ENCODE peak calls at places on chromosomes 12 and 14, in ten cellular contexts. I is lung; N is pancreas; O is GDM1; B is fibroblast of lung; E is GM19239; T is germinal center; Q is HFF-Myc; U is mesendoderm; F is CD4-positive, alpha-beta memory T cell. W is an unnamed sample.
A peak's percentile ranks its signal among the peaks of the same experiment; 100 is the strongest.

GRCh38 chr12:66188584-66189475 is at the start of gene IRAK3:
- DNase-seq in I (peak; percentile 89), N (peak; percentile 75), O (peak; percentile 79), B (peak; percentile 37), E (peak; percentile 36), T (peak; percentile 48), Q (no peak), U (peak; percentile 58), F (peak; percentile 22), W (peak; percentile 86)

GRCh38 chr12:106246891-106247730 is 709 bp downstream of the CKAP4 start:
- DNase-seq in I (peak; percentile 60), N (peak; percentile 92), O (no peak), B (peak; percentile 66), E (peak; percentile 67), T (peak; percentile 46), Q (no peak), U (peak; percentile 59), F (peak; percentile 66), W (peak; percentile 75)

GRCh38 chr14:50622978-50623377 is 45.1 kb downstream of the SAV1 start:
- DNase-seq in I (no peak), N (no peak), O (no peak), B (no peak), E (no peak), T (no peak), Q (no peak), U (no peak), F (no peak), W (no peak)

GRCh38 chr12:49805409-49805808 is 22.8 kb downstream of the NCKAP5L start:
- DNase-seq in I (no peak), N (no peak), O (no peak), B (no peak), E (no peak), T (no peak), Q (no peak), U (no peak), F (no peak), W (no peak)

GRCh38 chr14:73591690-73592448 is at the start of gene ACOT4:
- DNase-seq in I (peak; percentile 40), N (peak; percentile 81), O (no peak), B (peak; percentile 54), E (peak; percentile 76), T (peak; percentile 45), Q (no peak), U (peak; percentile 27), F (peak; percentile 76), W (peak; percentile 55)

GRCh38 chr12:19105468-19105867 is 24.1 kb upstream of the PLEKHA5 start:
- DNase-seq in I (peak; percentile 61), N (no peak), O (no peak), B (no peak), E (no peak), T (no peak), Q (no peak), U (no peak), F (no peak), W (no peak)

GRCh38 chr12:55745361-55746146 is 2.6 kb downstream of the GDF11 start:
- DNase-seq in I (no peak), N (no peak), O (no peak), B (no peak), E (no peak), T (no peak), Q (no peak), U (peak; percentile 94), F (no peak), W (no peak)

GRCh38 chr12:3920378-3921141 is 47.4 kb upstream of the PARP11 start:
- DNase-seq in I (no peak), N (no peak), O (no peak), B (peak; percentile 26), E (no peak), T (no peak), Q (no peak), U (no peak), F (no peak), W (no peak)

GRCh38 chr12:20369164-20370000 is 1.0 kb downstream of the PDE3A start:
- DNase-seq in I (peak; percentile 41), N (peak; percentile 86), O (no peak), B (peak; percentile 76), E (no peak), T (no peak), Q (no peak), U (peak; percentile 78), F (no peak), W (peak; percentile 27)

GRCh38 chr14:64726585-64726890 is 22.3 kb downstream of the PLEKHG3 start:
- DNase-seq in I (no peak), N (peak; percentile 86), O (no peak), B (peak; percentile 77), E (no peak), T (no peak), Q (no peak), U (peak; percentile 64), F (no peak), W (peak; percentile 62)

GRCh38 chr14:75041613-75042012 is 9.7 kb downstream of the MLH3 start:
- DNase-seq in I (no peak), N (no peak), O (no peak), B (no peak), E (no peak), T (no peak), Q (no peak), U (no peak), F (no peak), W (no peak)

GRCh38 chr12:12807970-12808702 is 5.0 kb upstream of the DDX47 start:
- DNase-seq in I (no peak), N (no peak), O (peak; percentile 9), B (peak; percentile 56), E (no peak), T (peak; percentile 61), Q (no peak), U (no peak), F (peak; percentile 82), W (peak; percentile 43)

GRCh38 chr14:50967719-50968266 is 23.5 kb upstream of the PYGL start:
- DNase-seq in I (no peak), N (no peak), O (peak; percentile 8), B (no peak), E (no peak), T (no peak), Q (no peak), U (no peak), F (no peak), W (no peak)

GRCh38 chr12:19440019-19440858 is 947 bp downstream of the AEBP2 start:
- DNase-seq in I (peak; percentile 44), N (peak; percentile 85), O (peak; percentile 6), B (peak; percentile 49), E (peak; percentile 40), T (peak; percentile 68), Q (no peak), U (peak; percentile 66), F (peak; percentile 48), W (peak; percentile 34)

GRCh38 chr14:79426103-79426755 is 785.1 kb downstream of the DIO2 start:
- DNase-seq in I (no peak), N (no peak), O (no peak), B (no peak), E (no peak), T (no peak), Q (no peak), U (no peak), F (no peak), W (no peak)

GRCh38 chr12:3837049-3837448 is 36.1 kb downstream of the PARP11 start:
- DNase-seq in I (no peak), N (no peak), O (no peak), B (no peak), E (no peak), T (peak; percentile 30), Q (no peak), U (peak; percentile 57), F (no peak), W (no peak)

GRCh38 chr12:124884587-124885438 is 21.1 kb upstream of the SCARB1 start:
- DNase-seq in I (no peak), N (peak; percentile 35), O (no peak), B (no peak), E (no peak), T (peak; percentile 82), Q (no peak), U (peak; percentile 40), F (no peak), W (peak; percentile 71)

GRCh38 chr14:75995372-75996041 is 9.9 kb downstream of the IFT43 start:
- DNase-seq in I (no peak), N (no peak), O (no peak), B (no peak), E (no peak), T (no peak), Q (no peak), U (no peak), F (no peak), W (no peak)

GRCh38 chr12:1544991-1545700 is 49.2 kb downstream of the FBXL14 start:
- DNase-seq in I (no peak), N (no peak), O (no peak), B (peak; percentile 35), E (no peak), T (no peak), Q (no peak), U (peak; percentile 33), F (no peak), W (no peak)

GRCh38 chr12:107328442-107329133 is 235.2 kb upstream of the CRY1 start:
- DNase-seq in I (no peak), N (no peak), O (peak; percentile 47), B (peak; percentile 81), E (no peak), T (no peak), Q (no peak), U (peak; percentile 23), F (no peak), W (no peak)

GRCh38 chr12:82904219-82904795 is 217.6 kb downstream of the TMTC2 start:
- DNase-seq in I (no peak), N (no peak), O (no peak), B (peak; percentile 28), E (no peak), T (no peak), Q (no peak), U (no peak), F (no peak), W (no peak)